ENCODE peak calls at places on chromosomes 11 and 22, in eight cellular contexts. One of them, this sample, is unnamed.

GRCh38 chr11:129090056-129090455 is 102.1 kb downstream of the ARHGAP32 start:
- DNase-seq in adrenal gland: no peak
- DNase-seq in heart left ventricle: no peak
- DNase-seq in activated T-cell treated with anti-CD3 and anti-CD28 coated beads, Interleukin-2, amount 50 U/mL, for 48 hours: no peak
- DNase-seq in stimulated activated CD8-positive, alpha-beta memory T cell treated with anti-CD3 and anti-CD28 coated beads, Interleukin-15, amount 100 ng/mL, for 1 hour: no peak
- DNase-seq in breast epithelium: no peak
- DNase-seq in GOT3: no peak
- DNase-seq in CD4-positive, alpha-beta T cell: no peak
- DNase-seq in this sample: no peak

GRCh38 chr11:44606472-44606871 is 41.0 kb downstream of the CD82 start:
- DNase-seq in adrenal gland: no peak
- DNase-seq in heart left ventricle: no peak
- DNase-seq in activated T-cell treated with anti-CD3 and anti-CD28 coated beads, Interleukin-2, amount 50 U/mL, for 48 hours: no peak
- DNase-seq in stimulated activated CD8-positive, alpha-beta memory T cell treated with anti-CD3 and anti-CD28 coated beads, Interleukin-15, amount 100 ng/mL, for 1 hour: no peak
- DNase-seq in breast epithelium: no peak
- DNase-seq in GOT3: no peak
- DNase-seq in CD4-positive, alpha-beta T cell: no peak
- DNase-seq in this sample: no peak

GRCh38 chr22:20552450-20552894 is 45.1 kb downstream of the MED15 start:
- DNase-seq in adrenal gland: peak
- DNase-seq in heart left ventricle: peak
- DNase-seq in activated T-cell treated with anti-CD3 and anti-CD28 coated beads, Interleukin-2, amount 50 U/mL, for 48 hours: no peak
- DNase-seq in stimulated activated CD8-positive, alpha-beta memory T cell treated with anti-CD3 and anti-CD28 coated beads, Interleukin-15, amount 100 ng/mL, for 1 hour: no peak
- DNase-seq in breast epithelium: no peak
- DNase-seq in GOT3: no peak
- DNase-seq in CD4-positive, alpha-beta T cell: no peak
- DNase-seq in this sample: peak

GRCh38 chr22:20242393-20243175 is 25.5 kb downstream of the RTN4R start:
- DNase-seq in adrenal gland: no peak
- DNase-seq in heart left ventricle: no peak
- DNase-seq in activated T-cell treated with anti-CD3 and anti-CD28 coated beads, Interleukin-2, amount 50 U/mL, for 48 hours: peak
- DNase-seq in stimulated activated CD8-positive, alpha-beta memory T cell treated with anti-CD3 and anti-CD28 coated beads, Interleukin-15, amount 100 ng/mL, for 1 hour: no peak
- DNase-seq in breast epithelium: no peak
- DNase-seq in GOT3: no peak
- DNase-seq in CD4-positive, alpha-beta T cell: peak
- DNase-seq in this sample: no peak

GRCh38 chr11:50220651-50221050 is 188.0 kb downstream of the OR4C45 start:
- DNase-seq in adrenal gland: no peak
- DNase-seq in heart left ventricle: no peak
- DNase-seq in activated T-cell treated with anti-CD3 and anti-CD28 coated beads, Interleukin-2, amount 50 U/mL, for 48 hours: no peak
- DNase-seq in stimulated activated CD8-positive, alpha-beta memory T cell treated with anti-CD3 and anti-CD28 coated beads, Interleukin-15, amount 100 ng/mL, for 1 hour: no peak
- DNase-seq in breast epithelium: no peak
- DNase-seq in GOT3: no peak
- DNase-seq in CD4-positive, alpha-beta T cell: no peak
- DNase-seq in this sample: no peak

GRCh38 chr11:44994753-44995152 is 44.1 kb upstream of the TP53I11 start:
- DNase-seq in adrenal gland: no peak
- DNase-seq in heart left ventricle: no peak
- DNase-seq in activated T-cell treated with anti-CD3 and anti-CD28 coated beads, Interleukin-2, amount 50 U/mL, for 48 hours: no peak
- DNase-seq in stimulated activated CD8-positive, alpha-beta memory T cell treated with anti-CD3 and anti-CD28 coated beads, Interleukin-15, amount 100 ng/mL, for 1 hour: no peak
- DNase-seq in breast epithelium: no peak
- DNase-seq in GOT3: no peak
- DNase-seq in CD4-positive, alpha-beta T cell: no peak
- DNase-seq in this sample: no peak

GRCh38 chr11:133925756-133926155 is 31.0 kb downstream of the IGSF9B start:
- DNase-seq in adrenal gland: no peak
- DNase-seq in heart left ventricle: no peak
- DNase-seq in activated T-cell treated with anti-CD3 and anti-CD28 coated beads, Interleukin-2, amount 50 U/mL, for 48 hours: no peak
- DNase-seq in stimulated activated CD8-positive, alpha-beta memory T cell treated with anti-CD3 and anti-CD28 coated beads, Interleukin-15, amount 100 ng/mL, for 1 hour: no peak
- DNase-seq in breast epithelium: no peak
- DNase-seq in GOT3: no peak
- DNase-seq in CD4-positive, alpha-beta T cell: no peak
- DNase-seq in this sample: no peak

GRCh38 chr11:16902182-16902581 is 112.0 kb downstream of the PLEKHA7 start:
- DNase-seq in adrenal gland: no peak
- DNase-seq in heart left ventricle: no peak
- DNase-seq in activated T-cell treated with anti-CD3 and anti-CD28 coated beads, Interleukin-2, amount 50 U/mL, for 48 hours: peak
- DNase-seq in stimulated activated CD8-positive, alpha-beta memory T cell treated with anti-CD3 and anti-CD28 coated beads, Interleukin-15, amount 100 ng/mL, for 1 hour: no peak
- DNase-seq in breast epithelium: no peak
- DNase-seq in GOT3: no peak
- DNase-seq in CD4-positive, alpha-beta T cell: no peak
- DNase-seq in this sample: no peak

GRCh38 chr22:45224331-45224730 is 16.4 kb downstream of the KIAA0930 start:
- DNase-seq in adrenal gland: no peak
- DNase-seq in heart left ventricle: no peak
- DNase-seq in activated T-cell treated with anti-CD3 and anti-CD28 coated beads, Interleukin-2, amount 50 U/mL, for 48 hours: no peak
- DNase-seq in stimulated activated CD8-positive, alpha-beta memory T cell treated with anti-CD3 and anti-CD28 coated beads, Interleukin-15, amount 100 ng/mL, for 1 hour: no peak
- DNase-seq in breast epithelium: no peak
- DNase-seq in GOT3: no peak
- DNase-seq in CD4-positive, alpha-beta T cell: no peak
- DNase-seq in this sample: no peak